ENCODE peak calls at places on chromosome 19, in six cellular contexts. One of them, this sample, is unnamed.

GRCh38 chr19:2385053-2385721 is 25.1 kb downstream of the TMPRSS9 start:
- DNase-seq in GM12865: no peak
- DNase-seq in fibroblast of lung: peak; percentile 85
- DNase-seq in astrocyte: peak; percentile 80
- DNase-seq in IMR-90: peak; percentile 79
- DNase-seq in GM23338: peak; percentile 91
- DNase-seq in this sample: peak; percentile 55

GRCh38 chr19:53908106-53908932 is 759 bp upstream of the CACNG7 start:
- DNase-seq in GM12865: no peak
- DNase-seq in fibroblast of lung: peak; percentile 51
- DNase-seq in astrocyte: peak; percentile 21
- DNase-seq in IMR-90: peak; percentile 40
- DNase-seq in GM23338: peak; percentile 95
- DNase-seq in this sample: peak; percentile 71

GRCh38 chr19:3003046-3003445 is 25.7 kb downstream of the TLE6 start:
- DNase-seq in GM12865: no peak
- DNase-seq in fibroblast of lung: no peak
- DNase-seq in astrocyte: no peak
- DNase-seq in IMR-90: no peak
- DNase-seq in GM23338: no peak
- DNase-seq in this sample: no peak

GRCh38 chr19:927707-928401 is 2.0 kb downstream of the ARID3A start:
- DNase-seq in GM12865: no peak
- DNase-seq in fibroblast of lung: no peak
- DNase-seq in astrocyte: no peak
- DNase-seq in IMR-90: no peak
- DNase-seq in GM23338: peak; percentile 54
- DNase-seq in this sample: no peak

GRCh38 chr19:2719910-2720776 is 1.0 kb downstream of the DIRAS1 start:
- DNase-seq in GM12865: no peak
- DNase-seq in fibroblast of lung: peak; percentile 27
- DNase-seq in astrocyte: peak; percentile 8
- DNase-seq in IMR-90: peak; percentile 40
- DNase-seq in GM23338: peak; percentile 81
- DNase-seq in this sample: no peak

GRCh38 chr19:12723643-12724426 is at the start of gene TNPO2:
- DNase-seq in GM12865: peak; percentile 87
- DNase-seq in fibroblast of lung: peak; percentile 71
- DNase-seq in astrocyte: peak; percentile 54
- DNase-seq in IMR-90: peak; percentile 62
- DNase-seq in GM23338: peak; percentile 94
- DNase-seq in this sample: peak; percentile 67

GRCh38 chr19:46714523-46715106 is 2.3 kb downstream of the PRKD2 start:
- DNase-seq in GM12865: peak; percentile 85
- DNase-seq in fibroblast of lung: no peak
- DNase-seq in astrocyte: no peak
- DNase-seq in IMR-90: no peak
- DNase-seq in GM23338: no peak
- DNase-seq in this sample: no peak

GRCh38 chr19:51784922-51785690 is 9.9 kb upstream of the FPR3 start:
- DNase-seq in GM12865: peak; percentile 37
- DNase-seq in fibroblast of lung: peak; percentile 71
- DNase-seq in astrocyte: peak; percentile 66
- DNase-seq in IMR-90: no peak
- DNase-seq in GM23338: peak; percentile 45
- DNase-seq in this sample: peak; percentile 87

GRCh38 chr19:16542894-16543498 is 759 bp upstream of the CHERP start:
- DNase-seq in GM12865: peak; percentile 23
- DNase-seq in fibroblast of lung: no peak
- DNase-seq in astrocyte: no peak
- DNase-seq in IMR-90: no peak
- DNase-seq in GM23338: no peak
- DNase-seq in this sample: peak; percentile 6

GRCh38 chr19:736125-736524 is 14.8 kb upstream of the MISP start:
- DNase-seq in GM12865: no peak
- DNase-seq in fibroblast of lung: no peak
- DNase-seq in astrocyte: no peak
- DNase-seq in IMR-90: no peak
- DNase-seq in GM23338: no peak
- DNase-seq in this sample: no peak

GRCh38 chr19:29771708-29772415 is 39.9 kb upstream of the CCNE1 start:
- DNase-seq in GM12865: peak; percentile 49
- DNase-seq in fibroblast of lung: peak; percentile 27
- DNase-seq in astrocyte: peak; percentile 14
- DNase-seq in IMR-90: peak; percentile 37
- DNase-seq in GM23338: peak; percentile 86
- DNase-seq in this sample: peak; percentile 55

GRCh38 chr19:17766543-17767131 is 15.4 kb downstream of the FCHO1 start:
- DNase-seq in GM12865: peak; percentile 88
- DNase-seq in fibroblast of lung: peak; percentile 65
- DNase-seq in astrocyte: peak; percentile 52
- DNase-seq in IMR-90: peak; percentile 77
- DNase-seq in GM23338: peak; percentile 95
- DNase-seq in this sample: peak; percentile 90

GRCh38 chr19:38004505-38005223 is 97.7 kb downstream of the SIPA1L3 start:
- DNase-seq in GM12865: peak; percentile 94
- DNase-seq in fibroblast of lung: peak; percentile 96
- DNase-seq in astrocyte: peak; percentile 96
- DNase-seq in IMR-90: peak; percentile 98
- DNase-seq in GM23338: peak; percentile 94
- DNase-seq in this sample: peak; percentile 98

GRCh38 chr19:31675187-31675913 is 326.1 kb upstream of the TSHZ3 start:
- DNase-seq in GM12865: no peak
- DNase-seq in fibroblast of lung: peak; percentile 94
- DNase-seq in astrocyte: peak; percentile 92
- DNase-seq in IMR-90: peak; percentile 59
- DNase-seq in GM23338: no peak
- DNase-seq in this sample: peak; percentile 6

GRCh38 chr19:46489445-46490272 is 6.0 kb downstream of the PNMA8B start:
- DNase-seq in GM12865: no peak
- DNase-seq in fibroblast of lung: peak; percentile 83
- DNase-seq in astrocyte: peak; percentile 76
- DNase-seq in IMR-90: peak; percentile 62
- DNase-seq in GM23338: peak; percentile 71
- DNase-seq in this sample: peak; percentile 70

GRCh38 chr19:16226184-16226591 is 28.5 kb downstream of the AP1M1 start:
- DNase-seq in GM12865: peak; percentile 0
- DNase-seq in fibroblast of lung: no peak
- DNase-seq in astrocyte: no peak
- DNase-seq in IMR-90: no peak
- DNase-seq in GM23338: no peak
- DNase-seq in this sample: no peak

GRCh38 chr19:18464646-18465045 is 26.7 kb upstream of the ISYNA1 start:
- DNase-seq in GM12865: no peak
- DNase-seq in fibroblast of lung: peak; percentile 94
- DNase-seq in astrocyte: peak; percentile 93
- DNase-seq in IMR-90: peak; percentile 97
- DNase-seq in GM23338: no peak
- DNase-seq in this sample: peak; percentile 89

GRCh38 chr19:39124136-39124764 is 1.3 kb upstream of the PAK4 start:
- DNase-seq in GM12865: no peak
- DNase-seq in fibroblast of lung: no peak
- DNase-seq in astrocyte: no peak
- DNase-seq in IMR-90: no peak
- DNase-seq in GM23338: peak; percentile 74
- DNase-seq in this sample: no peak

GRCh38 chr19:5076440-5077208 is 107.7 kb downstream of the KDM4B start:
- DNase-seq in GM12865: no peak
- DNase-seq in fibroblast of lung: no peak
- DNase-seq in astrocyte: no peak
- DNase-seq in IMR-90: no peak
- DNase-seq in GM23338: no peak
- DNase-seq in this sample: no peak

GRCh38 chr19:16014923-16015804 is 61.1 kb upstream of the TPM4 start:
- DNase-seq in GM12865: no peak
- DNase-seq in fibroblast of lung: no peak
- DNase-seq in astrocyte: no peak
- DNase-seq in IMR-90: no peak
- DNase-seq in GM23338: no peak
- DNase-seq in this sample: no peak

GRCh38 chr19:6738726-6739389 is 622 bp upstream of the TRIP10 start:
- DNase-seq in GM12865: peak; percentile 57
- DNase-seq in fibroblast of lung: no peak
- DNase-seq in astrocyte: peak; percentile 10
- DNase-seq in IMR-90: peak; percentile 8
- DNase-seq in GM23338: peak; percentile 67
- DNase-seq in this sample: peak; percentile 39

GRCh38 chr19:28234637-28235036 is 978.3 kb downstream of the UQCRFS1 start:
- DNase-seq in GM12865: peak; percentile 21
- DNase-seq in fibroblast of lung: peak; percentile 78
- DNase-seq in astrocyte: peak; percentile 74
- DNase-seq in IMR-90: no peak
- DNase-seq in GM23338: peak; percentile 24
- DNase-seq in this sample: peak; percentile 18

GRCh38 chr19:12821761-12822160 is 12.6 kb downstream of the RTBDN start:
- DNase-seq in GM12865: no peak
- DNase-seq in fibroblast of lung: no peak
- DNase-seq in astrocyte: no peak
- DNase-seq in IMR-90: no peak
- DNase-seq in GM23338: no peak
- DNase-seq in this sample: no peak

GRCh38 chr19:46626441-46626840 is 1.6 kb upstream of the PTGIR start:
- DNase-seq in GM12865: no peak
- DNase-seq in fibroblast of lung: no peak
- DNase-seq in astrocyte: no peak
- DNase-seq in IMR-90: no peak
- DNase-seq in GM23338: no peak
- DNase-seq in this sample: no peak

DNA sequence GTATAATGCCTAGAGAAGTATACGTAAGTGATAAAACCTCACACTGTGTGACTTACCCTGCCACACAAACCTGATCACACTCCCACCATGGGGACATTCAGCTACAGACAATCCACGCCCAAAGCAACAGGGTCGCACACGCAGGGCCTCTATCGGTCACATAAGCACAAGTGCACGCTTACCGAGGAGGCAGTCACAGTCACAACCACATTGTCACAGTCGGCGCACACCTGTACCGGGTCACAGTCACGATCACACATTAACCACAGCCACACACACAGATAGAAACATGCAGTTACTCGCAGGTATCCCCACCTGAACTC is 584 bp downstream of the ZNF566 start:
- DNase-seq in GM12865: peak; percentile 74
- DNase-seq in fibroblast of lung: no peak
- DNase-seq in astrocyte: no peak
- DNase-seq in IMR-90: no peak
- DNase-seq in GM23338: no peak
- DNase-seq in this sample: no peak
- TF ChIP-seq CTCF in GM12865: no peak
- TF ChIP-seq CTCF in fibroblast of lung: no peak
- TF ChIP-seq CTCF in astrocyte: no peak
- TF ChIP-seq CTCF in IMR-90: no peak
- TF ChIP-seq CTCF in GM23338: no peak
- TF ChIP-seq CTCF in this sample: no peak

GRCh38 chr19:49432141-49433073 is 7.2 kb downstream of the GFY start:
- DNase-seq in GM12865: peak; percentile 48
- DNase-seq in fibroblast of lung: no peak
- DNase-seq in astrocyte: no peak
- DNase-seq in IMR-90: no peak
- DNase-seq in GM23338: peak; percentile 97
- DNase-seq in this sample: no peak
- H3K4me3 ChIP-seq in GM12865: no peak overlapping the region
- H3K4me3 ChIP-seq in fibroblast of lung: no peak overlapping the region
- H3K4me3 ChIP-seq in astrocyte: no peak overlapping the region
- H3K4me3 ChIP-seq in IMR-90: no peak overlapping the region
- H3K4me3 ChIP-seq in GM23338: peak overlapping the region; percentile 72
- H3K4me3 ChIP-seq in this sample: no peak overlapping the region

GRCh38 chr19:10911579-10912363 is 16.7 kb downstream of the YIPF2 start:
- DNase-seq in GM12865: no peak
- DNase-seq in fibroblast of lung: no peak
- DNase-seq in astrocyte: no peak
- DNase-seq in IMR-90: no peak
- DNase-seq in GM23338: no peak
- DNase-seq in this sample: no peak
- TF ChIP-seq CTCF in GM12865: no peak
- TF ChIP-seq CTCF in fibroblast of lung: no peak
- TF ChIP-seq CTCF in astrocyte: no peak
- TF ChIP-seq CTCF in IMR-90: no peak
- TF ChIP-seq CTCF in GM23338: no peak
- TF ChIP-seq CTCF in this sample: no peak

DNA sequence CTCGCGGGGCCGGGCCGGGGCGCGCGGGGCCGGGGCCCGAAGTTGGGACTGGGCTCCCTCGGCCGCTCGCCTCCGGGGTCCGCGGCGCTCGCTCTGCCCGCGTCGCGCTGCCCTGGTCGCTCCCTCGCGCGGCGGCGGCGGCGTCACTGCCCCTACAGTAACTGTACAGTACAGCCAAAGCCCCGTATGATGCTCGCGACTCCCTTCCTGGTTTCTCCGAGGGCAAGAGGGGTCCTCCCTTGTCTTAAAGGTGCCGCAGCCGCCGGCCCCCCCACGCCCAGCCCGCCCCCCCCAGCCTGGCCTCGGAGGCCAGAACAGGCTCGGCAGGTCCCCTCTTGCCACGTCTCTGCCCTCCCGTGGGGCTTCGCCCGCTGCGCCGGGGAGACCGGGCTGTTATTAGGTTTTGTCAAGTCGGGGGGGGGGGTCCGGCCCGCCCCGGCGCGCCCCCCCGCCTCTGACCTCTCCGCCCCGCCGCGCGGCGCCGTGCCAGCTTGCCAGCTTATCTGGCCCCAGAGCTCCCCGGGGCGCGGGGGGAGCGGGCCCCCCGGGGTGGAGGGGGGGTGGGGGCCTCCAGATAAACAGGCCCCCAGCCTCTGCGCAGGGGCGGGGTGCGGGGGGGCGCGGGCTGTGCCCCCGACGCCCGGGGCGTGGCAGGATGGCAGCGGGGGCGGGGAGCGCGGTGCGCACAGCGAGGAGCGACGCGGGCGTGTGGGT is at the start of gene ZBTB7A:
- DNase-seq in GM12865: peak; percentile 84
- DNase-seq in fibroblast of lung: peak; percentile 61
- DNase-seq in astrocyte: peak; percentile 43
- DNase-seq in IMR-90: peak; percentile 61
- DNase-seq in GM23338: peak; percentile 74
- DNase-seq in this sample: peak; percentile 73
- H3K4me3 ChIP-seq in GM12865: peak within 1 kb of the TSS; percentile 95
- H3K4me3 ChIP-seq in fibroblast of lung: peak within 1 kb of the TSS; percentile 84
- H3K4me3 ChIP-seq in astrocyte: peak within 1 kb of the TSS; percentile 57
- H3K4me3 ChIP-seq in IMR-90: peak within 1 kb of the TSS; percentile 56
- H3K4me3 ChIP-seq in GM23338: peak within 1 kb of the TSS; percentile 75
- H3K4me3 ChIP-seq in this sample: peak within 1 kb of the TSS; percentile 79

DNA sequence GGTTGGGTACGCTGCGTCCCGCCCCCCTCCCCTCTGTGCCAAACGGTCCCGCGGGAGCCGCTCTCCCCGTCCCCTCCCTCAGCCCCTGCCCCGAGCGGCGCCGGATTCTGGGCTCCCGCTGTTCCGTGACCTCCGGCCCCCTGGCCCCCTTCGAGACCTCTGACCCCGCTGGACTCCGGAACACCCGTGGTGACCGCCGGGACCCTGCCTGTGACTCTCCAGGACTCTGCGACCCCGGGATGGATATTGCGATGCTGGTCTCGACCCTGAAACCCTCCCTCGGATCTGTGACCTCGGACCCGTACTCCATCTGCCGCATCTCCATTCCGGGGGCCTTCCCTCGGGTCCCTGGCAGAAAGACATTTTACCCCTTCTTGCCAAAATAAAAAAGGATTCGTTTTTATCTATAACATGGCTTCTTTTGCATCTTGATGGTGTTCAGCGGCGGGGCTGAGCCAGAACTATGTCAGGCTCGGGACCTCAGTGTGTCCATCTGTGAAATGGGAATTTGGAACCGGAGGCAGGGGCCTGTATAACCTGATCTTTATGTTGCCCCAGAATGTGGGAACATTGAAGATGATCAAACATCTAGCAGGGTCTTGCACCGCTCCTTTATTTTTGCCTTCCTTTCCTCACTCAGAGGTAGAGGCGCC is 654 bp upstream of the MEGF8 start:
- DNase-seq in GM12865: no peak
- DNase-seq in fibroblast of lung: no peak
- DNase-seq in astrocyte: no peak
- DNase-seq in IMR-90: no peak
- DNase-seq in GM23338: no peak
- DNase-seq in this sample: no peak
- TF ChIP-seq CTCF in GM12865: no peak
- TF ChIP-seq CTCF in fibroblast of lung: no peak
- TF ChIP-seq CTCF in astrocyte: no peak
- TF ChIP-seq CTCF in IMR-90: no peak
- TF ChIP-seq CTCF in GM23338: no peak
- TF ChIP-seq CTCF in this sample: no peak

This sample was measured in fibroblast of pulmonary artery.